ENCODE peak calls at places on chromosome 7, in ten cellular contexts. One of them, this sample, is unnamed.

GRCh38 chr7:512541-513311 is 6.9 kb downstream of the PDGFA start:
- DNase-seq in body of pancreas: peak; percentile 85
- DNase-seq in AG09309: no peak
- DNase-seq in bronchial epithelial cell: no peak
- DNase-seq in epithelial cell of proximal tubule: no peak
- DNase-seq in H9: no peak
- DNase-seq in neural crest cell: no peak
- DNase-seq in HFF-Myc: no peak
- DNase-seq in tibial artery: peak; percentile 89
- DNase-seq in nephron progenitor cell: no peak
- DNase-seq in this sample: no peak

GRCh38 chr7:131454538-131454937 is 101.9 kb downstream of the PODXL start:
- DNase-seq in H9: no peak
- DNase-seq in epithelial cell of proximal tubule: peak; percentile 10
- DNase-seq in bronchial epithelial cell: no peak
- DNase-seq in nephron progenitor cell: no peak
- DNase-seq in body of pancreas: no peak
- DNase-seq in neural crest cell: no peak
- DNase-seq in AG09309: no peak
- DNase-seq in HFF-Myc: no peak
- DNase-seq in tibial artery: no peak
- DNase-seq in this sample: no peak

GRCh38 chr7:44381494-44382220 is 56.3 kb upstream of the CAMK2B start:
- DNase-seq in AG09309: no peak
- DNase-seq in neural crest cell: no peak
- DNase-seq in epithelial cell of proximal tubule: no peak
- DNase-seq in body of pancreas: peak; percentile 10
- DNase-seq in HFF-Myc: no peak
- DNase-seq in nephron progenitor cell: no peak
- DNase-seq in tibial artery: peak; percentile 51
- DNase-seq in H9: peak; percentile 20
- DNase-seq in bronchial epithelial cell: no peak
- DNase-seq in this sample: no peak

GRCh38 chr7:95861041-95861440 is 88.7 kb downstream of the DYNC1I1 start:
- DNase-seq in AG09309: no peak
- DNase-seq in bronchial epithelial cell: no peak
- DNase-seq in neural crest cell: no peak
- DNase-seq in body of pancreas: no peak
- DNase-seq in H9: no peak
- DNase-seq in nephron progenitor cell: no peak
- DNase-seq in HFF-Myc: no peak
- DNase-seq in epithelial cell of proximal tubule: peak; percentile 6
- DNase-seq in tibial artery: no peak
- DNase-seq in this sample: no peak

GRCh38 chr7:128724743-128725142 is 14.4 kb upstream of the CALU start:
- DNase-seq in bronchial epithelial cell: no peak
- DNase-seq in epithelial cell of proximal tubule: no peak
- DNase-seq in neural crest cell: no peak
- DNase-seq in nephron progenitor cell: no peak
- DNase-seq in H9: no peak
- DNase-seq in AG09309: no peak
- DNase-seq in HFF-Myc: no peak
- DNase-seq in body of pancreas: no peak
- DNase-seq in tibial artery: no peak
- DNase-seq in this sample: no peak

GRCh38 chr7:39946693-39947092 is 3.4 kb upstream of the CDK13 start:
- DNase-seq in AG09309: no peak
- DNase-seq in epithelial cell of proximal tubule: no peak
- DNase-seq in H9: no peak
- DNase-seq in nephron progenitor cell: no peak
- DNase-seq in HFF-Myc: no peak
- DNase-seq in body of pancreas: no peak
- DNase-seq in tibial artery: no peak
- DNase-seq in bronchial epithelial cell: no peak
- DNase-seq in neural crest cell: no peak
- DNase-seq in this sample: no peak

GRCh38 chr7:115417662-115418061 is 495.8 kb downstream of the MDFIC start:
- DNase-seq in neural crest cell: no peak
- DNase-seq in body of pancreas: no peak
- DNase-seq in HFF-Myc: no peak
- DNase-seq in AG09309: no peak
- DNase-seq in H9: peak; percentile 27
- DNase-seq in nephron progenitor cell: peak; percentile 9
- DNase-seq in tibial artery: no peak
- DNase-seq in bronchial epithelial cell: no peak
- DNase-seq in epithelial cell of proximal tubule: no peak
- DNase-seq in this sample: no peak

GRCh38 chr7:128886391-128887168 is 23.9 kb downstream of the ATP6V1F start:
- DNase-seq in AG09309: no peak
- DNase-seq in body of pancreas: no peak
- DNase-seq in epithelial cell of proximal tubule: no peak
- DNase-seq in tibial artery: no peak
- DNase-seq in bronchial epithelial cell: no peak
- DNase-seq in HFF-Myc: no peak
- DNase-seq in neural crest cell: no peak
- DNase-seq in nephron progenitor cell: no peak
- DNase-seq in H9: no peak
- DNase-seq in this sample: no peak

DNA sequence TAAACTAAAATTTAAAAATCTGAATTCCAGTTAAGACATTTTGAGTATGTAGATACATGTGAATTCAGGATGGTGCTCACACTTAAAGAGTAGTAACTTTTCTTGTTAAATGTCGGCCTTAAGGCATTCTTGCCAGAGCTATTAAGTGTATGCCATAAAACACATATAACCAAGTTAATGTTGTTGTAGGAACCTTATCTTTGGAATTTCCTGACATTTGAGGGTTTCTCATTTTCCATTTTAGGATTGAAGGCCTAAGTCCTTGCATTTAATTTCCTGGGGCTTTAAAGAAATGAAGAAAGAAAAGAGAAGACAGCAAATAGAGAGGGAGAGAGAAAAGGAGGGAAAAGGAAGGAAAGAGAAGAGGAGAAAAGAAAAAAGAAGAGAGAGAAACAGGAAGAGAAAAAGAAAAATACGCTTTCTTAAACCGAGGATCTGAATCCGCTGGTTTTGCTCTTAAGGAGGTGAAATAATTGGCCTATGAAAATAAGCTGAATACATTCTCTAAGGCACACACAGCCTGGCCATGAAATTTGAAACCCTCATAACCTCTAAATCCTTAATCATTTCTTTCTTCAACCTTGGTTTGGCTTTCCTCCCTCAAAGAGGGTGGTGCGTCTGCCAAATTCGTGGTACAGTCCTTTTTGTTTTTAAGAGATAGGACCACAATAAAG is 43.7 kb downstream of the DENND2A start:
- DNase-seq in body of pancreas: no peak
- DNase-seq in nephron progenitor cell: no peak
- DNase-seq in epithelial cell of proximal tubule: no peak
- DNase-seq in HFF-Myc: no peak
- DNase-seq in H9: no peak
- DNase-seq in tibial artery: no peak
- DNase-seq in AG09309: no peak
- DNase-seq in neural crest cell: no peak
- DNase-seq in bronchial epithelial cell: no peak
- DNase-seq in this sample: no peak
- TF ChIP-seq CTCF in body of pancreas: no peak
- TF ChIP-seq CTCF in nephron progenitor cell: no peak
- TF ChIP-seq CTCF in epithelial cell of proximal tubule: no peak
- TF ChIP-seq CTCF in HFF-Myc: no peak
- TF ChIP-seq CTCF in H9: no peak
- TF ChIP-seq CTCF in tibial artery: no peak
- TF ChIP-seq CTCF in AG09309: no peak
- TF ChIP-seq CTCF in neural crest cell: no peak
- TF ChIP-seq CTCF in bronchial epithelial cell: no peak
- TF ChIP-seq CTCF in this sample: no peak

GRCh38 chr7:138726288-138726687 is 25.1 kb upstream of the SVOPL start:
- DNase-seq in epithelial cell of proximal tubule: no peak
- DNase-seq in body of pancreas: no peak
- DNase-seq in H9: peak; percentile 51
- DNase-seq in AG09309: no peak
- DNase-seq in tibial artery: no peak
- DNase-seq in HFF-Myc: no peak
- DNase-seq in neural crest cell: no peak
- DNase-seq in bronchial epithelial cell: no peak
- DNase-seq in nephron progenitor cell: no peak
- DNase-seq in this sample: no peak
- TF ChIP-seq CTCF in epithelial cell of proximal tubule: peak; percentile 30
- TF ChIP-seq CTCF in body of pancreas: no peak
- TF ChIP-seq CTCF in H9: peak; percentile 60
- TF ChIP-seq CTCF in AG09309: peak; percentile 17
- TF ChIP-seq CTCF in tibial artery: no peak
- TF ChIP-seq CTCF in HFF-Myc: no peak
- TF ChIP-seq CTCF in neural crest cell: peak; percentile 27
- TF ChIP-seq CTCF in bronchial epithelial cell: peak; percentile 15
- TF ChIP-seq CTCF in nephron progenitor cell: no peak
- TF ChIP-seq CTCF in this sample: no peak

GRCh38 chr7:92523110-92523509 is 5.2 kb downstream of the PEX1 start:
- DNase-seq in nephron progenitor cell: no peak
- DNase-seq in body of pancreas: no peak
- DNase-seq in neural crest cell: no peak
- DNase-seq in H9: no peak
- DNase-seq in AG09309: no peak
- DNase-seq in bronchial epithelial cell: no peak
- DNase-seq in HFF-Myc: no peak
- DNase-seq in epithelial cell of proximal tubule: no peak
- DNase-seq in tibial artery: no peak
- DNase-seq in this sample: no peak

GRCh38 chr7:92528958-92529264 is 316 bp downstream of the RBM48 start:
- DNase-seq in neural crest cell: no peak
- DNase-seq in AG09309: no peak
- DNase-seq in nephron progenitor cell: no peak
- DNase-seq in body of pancreas: no peak
- DNase-seq in tibial artery: no peak
- DNase-seq in HFF-Myc: no peak
- DNase-seq in H9: no peak
- DNase-seq in bronchial epithelial cell: no peak
- DNase-seq in epithelial cell of proximal tubule: no peak
- DNase-seq in this sample: no peak

GRCh38 chr7:92528188-92528957 is at the start of the genes PEX1 and RBM48:
- DNase-seq in bronchial epithelial cell: peak; percentile 99
- DNase-seq in H9: peak; percentile 99
- DNase-seq in nephron progenitor cell: peak; percentile 92
- DNase-seq in epithelial cell of proximal tubule: peak; percentile 94
- DNase-seq in body of pancreas: peak; percentile 96
- DNase-seq in tibial artery: peak; percentile 99
- DNase-seq in AG09309: peak; percentile 96
- DNase-seq in HFF-Myc: peak; percentile 98
- DNase-seq in neural crest cell: peak; percentile 82
- DNase-seq in this sample: peak; percentile 99

GRCh38 chr7:92527300-92528187 is 776 bp downstream of the PEX1 start:
- DNase-seq in tibial artery: no peak
- DNase-seq in HFF-Myc: peak; percentile 12
- DNase-seq in bronchial epithelial cell: peak; percentile 54
- DNase-seq in neural crest cell: peak; percentile 40
- DNase-seq in AG09309: no peak
- DNase-seq in body of pancreas: peak; percentile 46
- DNase-seq in H9: peak; percentile 54
- DNase-seq in nephron progenitor cell: peak; percentile 60
- DNase-seq in epithelial cell of proximal tubule: no peak
- DNase-seq in this sample: peak; percentile 77
- TF ChIP-seq CTCF in tibial artery: no peak
- TF ChIP-seq CTCF in HFF-Myc: no peak
- TF ChIP-seq CTCF in bronchial epithelial cell: peak; percentile 12
- TF ChIP-seq CTCF in neural crest cell: peak; percentile 49
- TF ChIP-seq CTCF in AG09309: peak; percentile 6
- TF ChIP-seq CTCF in body of pancreas: no peak
- TF ChIP-seq CTCF in H9: peak; percentile 26
- TF ChIP-seq CTCF in nephron progenitor cell: no peak
- TF ChIP-seq CTCF in epithelial cell of proximal tubule: no peak
- TF ChIP-seq CTCF in this sample: no peak

GRCh38 chr7:78220754-78221153 is 422.2 kb downstream of the PHTF2 start:
- DNase-seq in neural crest cell: no peak
- DNase-seq in tibial artery: no peak
- DNase-seq in AG09309: no peak
- DNase-seq in body of pancreas: no peak
- DNase-seq in epithelial cell of proximal tubule: no peak
- DNase-seq in nephron progenitor cell: no peak
- DNase-seq in HFF-Myc: no peak
- DNase-seq in bronchial epithelial cell: no peak
- DNase-seq in H9: no peak
- DNase-seq in this sample: no peak

GRCh38 chr7:78223598-78223997 is 425.0 kb downstream of the PHTF2 start:
- DNase-seq in tibial artery: no peak
- DNase-seq in epithelial cell of proximal tubule: no peak
- DNase-seq in H9: no peak
- DNase-seq in body of pancreas: no peak
- DNase-seq in neural crest cell: no peak
- DNase-seq in nephron progenitor cell: no peak
- DNase-seq in HFF-Myc: no peak
- DNase-seq in bronchial epithelial cell: no peak
- DNase-seq in AG09309: no peak
- DNase-seq in this sample: no peak

GRCh38 chr7:78225534-78225933 is 427.0 kb downstream of the PHTF2 start:
- DNase-seq in H9: no peak
- DNase-seq in neural crest cell: no peak
- DNase-seq in bronchial epithelial cell: no peak
- DNase-seq in nephron progenitor cell: no peak
- DNase-seq in HFF-Myc: no peak
- DNase-seq in body of pancreas: no peak
- DNase-seq in tibial artery: no peak
- DNase-seq in AG09309: no peak
- DNase-seq in epithelial cell of proximal tubule: no peak
- DNase-seq in this sample: no peak

GRCh38 chr7:78224923-78225322 is 426.4 kb downstream of the PHTF2 start:
- DNase-seq in epithelial cell of proximal tubule: no peak
- DNase-seq in neural crest cell: no peak
- DNase-seq in AG09309: no peak
- DNase-seq in nephron progenitor cell: no peak
- DNase-seq in tibial artery: no peak
- DNase-seq in body of pancreas: no peak
- DNase-seq in HFF-Myc: no peak
- DNase-seq in bronchial epithelial cell: no peak
- DNase-seq in H9: no peak
- DNase-seq in this sample: no peak

DNA sequence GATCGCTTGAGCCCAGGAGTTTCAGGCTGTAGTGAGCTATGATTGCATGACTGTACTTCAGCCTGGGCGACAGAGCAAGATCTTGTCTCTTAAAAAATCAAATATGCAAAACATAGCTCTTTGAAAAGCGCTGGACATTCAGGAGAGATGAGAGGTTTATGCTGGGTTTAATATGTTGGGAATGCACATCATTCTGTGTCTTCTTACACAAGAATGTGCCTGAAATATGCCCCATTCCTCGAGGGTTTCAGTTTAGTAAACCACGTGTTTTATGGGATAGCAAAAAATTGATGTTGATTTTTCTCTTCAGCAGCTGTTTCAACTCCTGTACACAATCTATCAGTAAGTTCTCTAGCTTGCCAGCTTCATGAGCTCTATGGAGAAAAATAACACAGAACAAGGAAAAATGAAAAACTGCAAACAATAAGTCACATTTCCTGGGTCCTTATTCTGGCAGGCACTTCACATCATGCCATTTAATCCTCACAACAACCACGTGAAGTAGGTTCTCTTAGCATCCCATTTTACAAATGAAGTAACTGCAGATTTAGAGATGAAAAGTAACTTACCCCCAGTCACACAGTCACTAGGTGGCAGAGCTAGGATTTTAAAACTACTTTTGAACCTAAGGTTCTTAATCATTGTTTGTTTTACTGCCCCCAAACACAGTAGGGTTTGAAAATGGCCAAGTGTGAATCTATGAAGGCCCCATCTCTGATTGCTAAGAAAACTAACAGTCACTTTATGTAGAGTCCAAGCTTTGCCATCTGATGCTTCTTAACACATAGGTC is 423.6 kb downstream of the PHTF2 start:
- DNase-seq in H9: no peak
- DNase-seq in epithelial cell of proximal tubule: no peak
- DNase-seq in body of pancreas: no peak
- DNase-seq in nephron progenitor cell: no peak
- DNase-seq in AG09309: peak; percentile 52
- DNase-seq in tibial artery: no peak
- DNase-seq in bronchial epithelial cell: no peak
- DNase-seq in neural crest cell: no peak
- DNase-seq in HFF-Myc: no peak
- DNase-seq in this sample: no peak
- TF ChIP-seq CTCF in H9: peak; percentile 22
- TF ChIP-seq CTCF in epithelial cell of proximal tubule: peak; percentile 26
- TF ChIP-seq CTCF in body of pancreas: no peak
- TF ChIP-seq CTCF in nephron progenitor cell: no peak
- TF ChIP-seq CTCF in AG09309: no peak
- TF ChIP-seq CTCF in tibial artery: no peak
- TF ChIP-seq CTCF in bronchial epithelial cell: no peak
- TF ChIP-seq CTCF in neural crest cell: no peak
- TF ChIP-seq CTCF in HFF-Myc: no peak
- TF ChIP-seq CTCF in this sample: no peak